ENCODE peak calls at places on chromosome 6, in five cellular contexts. One of them, this sample, is unnamed.

GRCh38 chr6:75449625-75450206 is 43.9 kb downstream of the FILIP1 start:
- DNase-seq in stomach: no peak
- DNase-seq in body of pancreas: no peak
- DNase-seq in GM12864: no peak
- DNase-seq in cardiac fibroblast: peak
- DNase-seq in this sample: no peak

GRCh38 chr6:54586251-54586650 is 260.3 kb upstream of the FAM83B start:
- DNase-seq in stomach: no peak
- DNase-seq in body of pancreas: no peak
- DNase-seq in GM12864: no peak
- DNase-seq in cardiac fibroblast: peak
- DNase-seq in this sample: no peak

GRCh38 chr6:45302832-45303231 is 25.3 kb upstream of the RUNX2 start:
- DNase-seq in stomach: no peak
- DNase-seq in body of pancreas: no peak
- DNase-seq in GM12864: no peak
- DNase-seq in cardiac fibroblast: no peak
- DNase-seq in this sample: no peak

GRCh38 chr6:39808934-39809333 is 16.8 kb downstream of the DAAM2 start:
- DNase-seq in stomach: no peak
- DNase-seq in body of pancreas: no peak
- DNase-seq in GM12864: no peak
- DNase-seq in cardiac fibroblast: no peak
- DNase-seq in this sample: no peak

GRCh38 chr6:15444881-15445280 is 199.0 kb downstream of the JARID2 start:
- DNase-seq in stomach: no peak
- DNase-seq in body of pancreas: peak
- DNase-seq in GM12864: no peak
- DNase-seq in cardiac fibroblast: no peak
- DNase-seq in this sample: no peak

GRCh38 chr6:33297956-33298772 is 578 bp downstream of the RGL2 start:
- DNase-seq in stomach: peak
- DNase-seq in body of pancreas: peak
- DNase-seq in GM12864: no peak
- DNase-seq in cardiac fibroblast: peak
- DNase-seq in this sample: peak

GRCh38 chr6:43972915-43973304 is 154.3 kb downstream of the MRPL14 start:
- DNase-seq in stomach: peak
- DNase-seq in body of pancreas: peak
- DNase-seq in GM12864: no peak
- DNase-seq in cardiac fibroblast: peak
- DNase-seq in this sample: no peak

GRCh38 chr6:131782764-131783163 is 25.1 kb upstream of the ENPP1 start:
- DNase-seq in stomach: no peak
- DNase-seq in body of pancreas: peak
- DNase-seq in GM12864: no peak
- DNase-seq in cardiac fibroblast: no peak
- DNase-seq in this sample: no peak

GRCh38 chr6:98777762-98778161 is 56.6 kb upstream of the POU3F2 start:
- DNase-seq in stomach: no peak
- DNase-seq in body of pancreas: no peak
- DNase-seq in GM12864: peak
- DNase-seq in cardiac fibroblast: no peak
- DNase-seq in this sample: peak

GRCh38 chr6:75422024-75422639 is 71.5 kb downstream of the FILIP1 start:
- DNase-seq in stomach: no peak
- DNase-seq in body of pancreas: no peak
- DNase-seq in GM12864: no peak
- DNase-seq in cardiac fibroblast: peak
- DNase-seq in this sample: no peak

GRCh38 chr6:53581161-53581560 is 36.3 kb upstream of the GCLC start:
- DNase-seq in stomach: no peak
- DNase-seq in body of pancreas: no peak
- DNase-seq in GM12864: no peak
- DNase-seq in cardiac fibroblast: peak
- DNase-seq in this sample: no peak

GRCh38 chr6:169229611-169230321 is 23.9 kb downstream of the THBS2 start:
- DNase-seq in stomach: no peak
- DNase-seq in body of pancreas: no peak
- DNase-seq in GM12864: no peak
- DNase-seq in cardiac fibroblast: peak
- DNase-seq in this sample: no peak

GRCh38 chr6:113668712-113669408 is 188.3 kb upstream of the MARCKS start:
- DNase-seq in stomach: no peak
- DNase-seq in body of pancreas: no peak
- DNase-seq in GM12864: no peak
- DNase-seq in cardiac fibroblast: no peak
- DNase-seq in this sample: no peak

GRCh38 chr6:15498640-15499039 is 164.2 kb downstream of the DTNBP1 start:
- DNase-seq in stomach: no peak
- DNase-seq in body of pancreas: no peak
- DNase-seq in GM12864: no peak
- DNase-seq in cardiac fibroblast: peak
- DNase-seq in this sample: no peak

GRCh38 chr6:166757226-166758135 is 130.4 kb upstream of the RPS6KA2 start:
- DNase-seq in stomach: no peak
- DNase-seq in body of pancreas: peak
- DNase-seq in GM12864: no peak
- DNase-seq in cardiac fibroblast: peak
- DNase-seq in this sample: no peak

GRCh38 chr6:54801669-54802068 is 44.9 kb upstream of the FAM83B start:
- DNase-seq in stomach: no peak
- DNase-seq in body of pancreas: no peak
- DNase-seq in GM12864: no peak
- DNase-seq in cardiac fibroblast: peak
- DNase-seq in this sample: no peak

GRCh38 chr6:25485820-25486559 is 166.0 kb upstream of the SCGN start:
- DNase-seq in stomach: peak
- DNase-seq in body of pancreas: peak
- DNase-seq in GM12864: no peak
- DNase-seq in cardiac fibroblast: no peak
- DNase-seq in this sample: no peak

DNA sequence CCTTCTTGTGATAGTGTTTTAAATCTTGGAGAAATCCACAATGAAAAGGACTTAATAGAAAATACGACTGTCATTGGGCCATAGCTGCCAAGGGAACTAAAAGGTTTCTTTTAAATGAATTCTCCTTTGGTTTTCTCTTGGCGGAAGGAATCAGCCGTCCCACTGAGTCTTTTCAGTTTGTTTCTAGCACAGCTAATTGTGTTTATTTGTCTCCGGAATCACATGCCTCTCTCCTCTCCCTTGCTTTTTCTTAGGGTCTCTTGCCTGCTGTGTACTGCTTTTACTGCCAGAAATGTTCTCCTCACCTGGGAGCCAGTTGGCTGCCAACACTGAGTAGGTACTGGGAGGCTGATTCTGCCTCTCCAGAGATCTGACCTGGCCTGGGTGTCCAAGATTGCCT is 11.3 kb downstream of the PAQR8 start:
- DNase-seq in stomach: no peak
- DNase-seq in body of pancreas: no peak
- DNase-seq in GM12864: no peak
- DNase-seq in cardiac fibroblast: no peak
- DNase-seq in this sample: no peak
- TF ChIP-seq CTCF in stomach: no peak
- TF ChIP-seq CTCF in body of pancreas: no peak
- TF ChIP-seq CTCF in GM12864: no peak
- TF ChIP-seq CTCF in cardiac fibroblast: no peak
- TF ChIP-seq CTCF in this sample: no peak

GRCh38 chr6:28107506-28107905 is 16.9 kb upstream of the ZSCAN16 start:
- DNase-seq in stomach: no peak
- DNase-seq in body of pancreas: no peak
- DNase-seq in GM12864: no peak
- DNase-seq in cardiac fibroblast: no peak
- DNase-seq in this sample: no peak

GRCh38 chr6:28105286-28105685 is 19.1 kb upstream of the ZSCAN16 start:
- DNase-seq in stomach: no peak
- DNase-seq in body of pancreas: no peak
- DNase-seq in GM12864: no peak
- DNase-seq in cardiac fibroblast: no peak
- DNase-seq in this sample: peak

DNA sequence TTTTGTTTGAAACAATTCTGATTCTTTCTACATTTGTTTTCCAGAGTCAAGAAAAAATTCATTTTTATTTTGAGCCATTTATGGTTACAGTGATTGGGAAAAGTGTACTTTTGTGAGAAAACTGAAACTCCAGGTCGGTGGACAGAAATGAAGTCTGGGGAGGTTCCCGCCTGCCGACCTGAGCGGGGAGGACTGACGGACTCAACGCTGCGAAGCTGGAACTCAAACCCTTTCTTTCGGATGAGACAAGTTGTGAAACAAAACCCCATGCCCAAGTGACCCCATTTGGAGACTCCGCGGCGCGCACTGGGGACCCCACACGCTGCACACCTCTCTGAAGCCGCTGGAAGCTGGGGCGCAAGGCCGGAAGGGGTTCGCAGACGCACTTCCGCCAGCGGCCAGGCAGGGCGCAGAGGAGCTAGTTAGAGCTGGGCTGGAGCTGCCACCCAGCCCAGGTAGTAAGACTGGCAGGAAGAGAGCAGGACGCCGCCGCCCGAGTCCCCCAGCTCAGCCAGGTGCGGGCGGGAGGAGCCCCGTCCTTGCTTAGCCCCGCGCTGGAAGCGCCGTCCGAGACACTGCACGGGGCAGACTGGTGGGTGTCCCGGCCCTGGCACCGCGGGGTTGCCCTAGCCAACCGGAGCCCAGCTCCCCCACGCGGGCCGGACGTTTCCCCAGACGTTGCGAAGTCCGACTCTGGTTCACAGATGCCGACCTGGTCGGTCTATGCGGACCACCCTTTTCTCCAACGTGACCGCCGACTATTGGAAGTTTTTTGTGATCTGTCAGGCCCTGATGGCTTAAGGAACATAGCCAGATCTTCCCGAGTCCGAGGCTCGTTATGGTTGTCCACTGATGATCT is 19.8 kb upstream of the ZSCAN16 start:
- DNase-seq in stomach: peak
- DNase-seq in body of pancreas: peak
- DNase-seq in GM12864: peak
- DNase-seq in cardiac fibroblast: peak
- DNase-seq in this sample: peak
- TF ChIP-seq CTCF in stomach: peak
- TF ChIP-seq CTCF in body of pancreas: peak
- TF ChIP-seq CTCF in GM12864: peak
- TF ChIP-seq CTCF in cardiac fibroblast: peak
- TF ChIP-seq CTCF in this sample: peak

GRCh38 chr6:145735356-145736165 is at the start of gene EPM2A:
- DNase-seq in stomach: peak
- DNase-seq in body of pancreas: peak
- DNase-seq in GM12864: peak
- DNase-seq in cardiac fibroblast: peak
- DNase-seq in this sample: peak
- TF ChIP-seq CTCF in stomach: peak
- TF ChIP-seq CTCF in body of pancreas: peak
- TF ChIP-seq CTCF in GM12864: no peak
- TF ChIP-seq CTCF in cardiac fibroblast: no peak
- TF ChIP-seq CTCF in this sample: no peak

GRCh38 chr6:109690740-109691687 is at the start of the genes AK9 and FIG4:
- DNase-seq in stomach: peak
- DNase-seq in body of pancreas: peak
- DNase-seq in GM12864: peak
- DNase-seq in cardiac fibroblast: peak
- DNase-seq in this sample: peak
- TF ChIP-seq CTCF in stomach: no peak
- TF ChIP-seq CTCF in body of pancreas: peak
- TF ChIP-seq CTCF in GM12864: peak
- TF ChIP-seq CTCF in cardiac fibroblast: peak
- TF ChIP-seq CTCF in this sample: peak

GRCh38 chr6:152096863-152097496 is 289.5 kb downstream of the ESR1 start:
- DNase-seq in stomach: no peak
- DNase-seq in body of pancreas: no peak
- DNase-seq in GM12864: no peak
- DNase-seq in cardiac fibroblast: peak
- DNase-seq in this sample: no peak

GRCh38 chr6:152098683-152099082 is 291.2 kb downstream of the ESR1 start:
- DNase-seq in stomach: no peak
- DNase-seq in body of pancreas: no peak
- DNase-seq in GM12864: no peak
- DNase-seq in cardiac fibroblast: no peak
- DNase-seq in this sample: no peak

GRCh38 chr6:152094992-152095592 is 287.6 kb downstream of the ESR1 start:
- DNase-seq in stomach: peak
- DNase-seq in body of pancreas: peak
- DNase-seq in GM12864: no peak
- DNase-seq in cardiac fibroblast: peak
- DNase-seq in this sample: no peak

GRCh38 chr6:152094276-152094675 is 286.8 kb downstream of the ESR1 start:
- DNase-seq in stomach: no peak
- DNase-seq in body of pancreas: no peak
- DNase-seq in GM12864: no peak
- DNase-seq in cardiac fibroblast: no peak
- DNase-seq in this sample: no peak

GRCh38 chr6:152099816-152100618 is 292.5 kb downstream of the ESR1 start:
- DNase-seq in stomach: no peak
- DNase-seq in body of pancreas: no peak
- DNase-seq in GM12864: no peak
- DNase-seq in cardiac fibroblast: peak
- DNase-seq in this sample: no peak
- TF ChIP-seq CTCF in stomach: no peak
- TF ChIP-seq CTCF in body of pancreas: no peak
- TF ChIP-seq CTCF in GM12864: no peak
- TF ChIP-seq CTCF in cardiac fibroblast: no peak
- TF ChIP-seq CTCF in this sample: no peak